ENCODE peak calls at places on chromosome 1, in six cellular contexts. C, U, T, B, M and W are unnamed samples.
A peak's percentile ranks its signal among the peaks of the same experiment; 100 is the strongest.

GRCh38 chr1:54971317-54971791 is 9.1 kb upstream of the TMEM61 start:
- DNase-seq in C (no peak), U (no peak), T (peak; percentile 33), B (no peak), M (no peak), W (no peak)

GRCh38 chr1:8681317-8681650 is 136.2 kb downstream of the RERE start:
- DNase-seq in C (no peak), U (no peak), T (no peak), B (no peak), M (no peak), W (no peak)

GRCh38 chr1:85611390-85611789 is 30.8 kb downstream of the CCN1 start:
- DNase-seq in C (no peak), U (no peak), T (peak; percentile 9), B (no peak), M (no peak), W (no peak)

GRCh38 chr1:92538413-92539061 is 51.8 kb upstream of the GFI1 start:
- DNase-seq in C (no peak), U (no peak), T (no peak), B (no peak), M (peak; percentile 40), W (no peak)

GRCh38 chr1:116931016-116931918 is 21.6 kb downstream of the PTGFRN start:
- DNase-seq in C (no peak), U (no peak), T (no peak), B (no peak), M (no peak), W (no peak)

GRCh38 chr1:119646521-119647227 is 1.4 kb downstream of the ZNF697 start:
- DNase-seq in C (no peak), U (no peak), T (peak; percentile 77), B (no peak), M (no peak), W (peak; percentile 52)

GRCh38 chr1:231233735-231234417 is 7.1 kb upstream of the GNPAT start:
- DNase-seq in C (no peak), U (no peak), T (no peak), B (no peak), M (no peak), W (no peak)

GRCh38 chr1:23559985-23560755 is 869 bp upstream of the ID3 start:
- DNase-seq in C (no peak), U (no peak), T (peak; percentile 84), B (no peak), M (no peak), W (no peak)